ENCODE peak calls at places on chromosomes 16 and 17, in five cellular contexts. Y is stimulated activated CD8-positive, alpha-beta memory T cell treated with anti-CD3 and anti-CD28 coated beads, Interleukin-7, amount 100 ng/mL, for 48 hours; Z is activated CD4-positive, alpha-beta T cell treated with anti-CD3 and anti-CD28 coated beads, Interleukin-2, amount 50 U/mL, for 1 hour; P is NCI-H524; H is testis. R is an unnamed sample.

GRCh38 chr17:12463102-12463501 is 202.6 kb upstream of the MYOCD start:
- DNase-seq in Z (no peak), Y (no peak), H (no peak), P (no peak), R (no peak)

GRCh38 chr16:373848-374615 is 3.7 kb upstream of the MRPL28 start:
- DNase-seq in H (no peak), P (no peak), Z (no peak), Y (no peak), R (no peak)

GRCh38 chr17:64572682-64573154 is 65.9 kb downstream of the CEP95 start:
- DNase-seq in Z (no peak), Y (no peak), H (no peak), P (no peak), R (no peak)

GRCh38 chr17:43745541-43745940 is 13.1 kb downstream of the SOST start:
- DNase-seq in P (peak), Z (no peak), Y (no peak), H (no peak), R (no peak)

GRCh38 chr17:41049110-41049509 is 2.0 kb upstream of the KRTAP2-1 start:
- DNase-seq in P (no peak), Z (no peak), Y (no peak), H (no peak), R (no peak)

GRCh38 chr17:1360975-1361374 is 39.0 kb downstream of the YWHAE start:
- DNase-seq in P (no peak), Y (no peak), Z (peak), H (no peak), R (no peak)

GRCh38 chr16:73473713-73474112 is 425.8 kb upstream of the ZFHX3 start:
- DNase-seq in Y (no peak), H (no peak), Z (no peak), P (no peak), R (no peak)

GRCh38 chr16:13621639-13622038 is 298.3 kb upstream of the ERCC4 start:
- DNase-seq in P (no peak), H (no peak), Y (no peak), Z (no peak), R (no peak)

GRCh38 chr16:10979717-10980601 is 35.6 kb downstream of the CLEC16A start:
- DNase-seq in Y (no peak), H (peak), Z (no peak), P (no peak), R (no peak)

GRCh38 chr17:42221886-42222745 is 27.8 kb upstream of the GHDC start:
- DNase-seq in P (peak), Y (peak), Z (peak), H (peak), R (peak)

GRCh38 chr17:40956401-40957254 is 10.1 kb downstream of the KRT39 start:
- DNase-seq in Z (no peak), H (no peak), Y (no peak), P (no peak), R (no peak)

GRCh38 chr16:67443299-67443698 is 12.4 kb downstream of the HSD11B2 start:
- DNase-seq in Z (no peak), P (no peak), H (peak), Y (no peak), R (no peak)

GRCh38 chr17:48024149-48025039 is 13.2 kb downstream of the COPZ2 start:
- DNase-seq in P (peak), Z (peak), H (no peak), Y (no peak), R (no peak)

GRCh38 chr16:19589771-19590302 is 34.3 kb downstream of the VPS35L start:
- DNase-seq in P (no peak), Y (no peak), H (no peak), Z (no peak), R (no peak)

GRCh38 chr17:17561408-17562144 is 29.9 kb downstream of the PEMT start:
- DNase-seq in Y (no peak), P (no peak), H (no peak), Z (no peak), R (no peak)